ENCODE peak calls at places on chromosomes 3 and 15, in six cellular contexts. V is upper lobe of left lung, E is HepG2, J is HCT116, X is K562, L is GM12878. Q is an unnamed sample.

GRCh38 chr3:157948605-157949383 is 157.4 kb downstream of the SHOX2 start:
- ATAC-seq in V (no peak), E (no peak), J (no peak), X (no peak), L (no peak), Q (no peak)

GRCh38 chr3:155334897-155335883 is 41.7 kb upstream of the STRIT1 start:
- ATAC-seq in V (no peak), E (no peak), J (no peak), X (peak; percentile 92), L (peak; percentile 90), Q (no peak)

GRCh38 chr3:55434789-55435188 is 52.3 kb downstream of the WNT5A start:
- ATAC-seq in V (no peak), E (no peak), J (no peak), X (no peak), L (peak; percentile 89), Q (no peak)

GRCh38 chr3:52845157-52845556 is 10.3 kb upstream of the MUSTN1 start:
- ATAC-seq in V (peak; percentile 51), E (peak; percentile 85), J (no peak), X (no peak), L (no peak), Q (peak; percentile 75)

GRCh38 chr3:193598202-193598601 is 5.2 kb downstream of the OPA1 start:
- ATAC-seq in V (no peak), E (no peak), J (no peak), X (peak; percentile 7), L (no peak), Q (no peak)

GRCh38 chr3:19937459-19938362 is 3.7 kb upstream of the EFHB start:
- ATAC-seq in V (no peak), E (peak; percentile 60), J (peak; percentile 47), X (peak; percentile 71), L (peak; percentile 40), Q (no peak)

GRCh38 chr15:40430271-40430805 is 10.4 kb upstream of the BAHD1 start:
- ATAC-seq in V (peak; percentile 63), E (no peak), J (peak; percentile 99), X (peak; percentile 88), L (no peak), Q (peak; percentile 31)

GRCh38 chr3:141330718-141331369 is 37.5 kb upstream of the ZBTB38 start:
- ATAC-seq in V (no peak), E (no peak), J (no peak), X (no peak), L (no peak), Q (no peak)

GRCh38 chr3:156732715-156733114 is 58.3 kb downstream of the TIPARP start:
- ATAC-seq in V (no peak), E (no peak), J (no peak), X (no peak), L (no peak), Q (no peak)

GRCh38 chr15:63420333-63420741 is 38.7 kb upstream of the CA12 start:
- ATAC-seq in V (no peak), E (peak; percentile 75), J (peak; percentile 67), X (peak; percentile 99), L (peak; percentile 44), Q (no peak)

GRCh38 chr3:16013563-16013962 is 160.9 kb upstream of the GALNT15 start:
- ATAC-seq in V (no peak), E (no peak), J (no peak), X (no peak), L (no peak), Q (no peak)

GRCh38 chr15:101046826-101047225 is 127.7 kb downstream of the LRRK1 start:
- ATAC-seq in V (no peak), E (no peak), J (no peak), X (no peak), L (peak; percentile 36), Q (no peak)

GRCh38 chr3:9157651-9158383 is 91.6 kb downstream of the SRGAP3 start:
- ATAC-seq in V (no peak), E (no peak), J (no peak), X (no peak), L (no peak), Q (no peak)

GRCh38 chr3:54120657-54121403 is 1.5 kb upstream of the CACNA2D3 start:
- ATAC-seq in V (peak; percentile 44), E (no peak), J (no peak), X (no peak), L (peak; percentile 25), Q (peak; percentile 26)

GRCh38 chr15:60575995-60576394 is 97.1 kb upstream of the ICE2 start:
- ATAC-seq in V (peak; percentile 43), E (peak; percentile 90), J (no peak), X (no peak), L (no peak), Q (peak; percentile 61)

GRCh38 chr3:147008458-147008857 is 397.9 kb downstream of the ZIC4 start:
- ATAC-seq in V (no peak), E (no peak), J (no peak), X (no peak), L (no peak), Q (no peak)

GRCh38 chr3:124787490-124788195 is 57.4 kb downstream of the UMPS start:
- ATAC-seq in V (no peak), E (no peak), J (no peak), X (no peak), L (no peak), Q (no peak)

GRCh38 chr15:85778107-85778776 is 16.5 kb downstream of the KLHL25 start:
- ATAC-seq in V (peak; percentile 21), E (no peak), J (no peak), X (no peak), L (no peak), Q (peak; percentile 44)

GRCh38 chr3:10292505-10293419 is at the start of gene GHRL:
- ATAC-seq in V (peak; percentile 48), E (peak; percentile 62), J (no peak), X (peak; percentile 76), L (peak; percentile 90), Q (no peak)

GRCh38 chr3:57151021-57151449 is 14.1 kb downstream of the IL17RD start:
- ATAC-seq in V (peak; percentile 16), E (no peak), J (no peak), X (no peak), L (no peak), Q (no peak)

GRCh38 chr3:175103298-175103697 is 244.2 kb downstream of the NAALADL2 start:
- ATAC-seq in V (no peak), E (no peak), J (no peak), X (no peak), L (no peak), Q (no peak)

GRCh38 chr3:190528721-190529120 is 14.8 kb downstream of the IL1RAP start:
- ATAC-seq in V (no peak), E (no peak), J (no peak), X (no peak), L (no peak), Q (no peak)

GRCh38 chr15:70132148-70132547 is 34.4 kb upstream of the TLE3 start:
- ATAC-seq in V (peak; percentile 87), E (no peak), J (no peak), X (no peak), L (no peak), Q (peak; percentile 65)

GRCh38 chr15:22259881-22260421 is 179.6 kb downstream of the OR4M2 start:
- ATAC-seq in V (no peak), E (no peak), J (no peak), X (no peak), L (no peak), Q (no peak)

GRCh38 chr3:150023239-150023636 is 52.5 kb upstream of the PFN2 start:
- ATAC-seq in V (no peak), E (no peak), J (no peak), X (no peak), L (no peak), Q (no peak)

GRCh38 chr3:17840651-17841050 is 98.2 kb upstream of the TBC1D5 start:
- ATAC-seq in V (no peak), E (peak; percentile 14), J (peak; percentile 8), X (peak; percentile 10), L (peak; percentile 19), Q (no peak)

GRCh38 chr3:140942221-140943104 is 827 bp downstream of the SLC25A36 start:
- ATAC-seq in V (peak; percentile 83), E (peak; percentile 60), J (peak; percentile 56), X (peak; percentile 82), L (peak; percentile 81), Q (peak; percentile 31)

GRCh38 chr15:31158858-31159569 is 57.5 kb upstream of the TRPM1 start:
- ATAC-seq in V (no peak), E (no peak), J (no peak), X (no peak), L (no peak), Q (no peak)

GRCh38 chr15:83483612-83484011 is 36.5 kb downstream of the SH3GL3 start:
- ATAC-seq in V (no peak), E (no peak), J (no peak), X (no peak), L (no peak), Q (no peak)

GRCh38 chr15:41774873-41775417 is 661 bp downstream of the MAPKBP1 start:
- ATAC-seq in V (peak; percentile 51), E (peak; percentile 43), J (peak; percentile 26), X (no peak), L (peak; percentile 1), Q (no peak)

GRCh38 chr15:55824857-55825613 is 82.1 kb upstream of the PRTG start:
- ATAC-seq in V (no peak), E (no peak), J (no peak), X (no peak), L (no peak), Q (no peak)

GRCh38 chr3:34387831-34388564 is 589.6 kb downstream of the PDCD6IP start:
- ATAC-seq in V (no peak), E (peak; percentile 45), J (no peak), X (no peak), L (no peak), Q (peak; percentile 19)
- TF ChIP-seq CTCF in V (no peak), E (no peak), J (no peak), X (no peak), L (no peak), Q (peak; percentile 30)

GRCh38 chr15:74857082-74857655 is 14.2 kb upstream of the ULK3 start:
- ATAC-seq in V (no peak), E (peak; percentile 69), J (peak; percentile 68), X (peak; percentile 70), L (peak; percentile 91), Q (no peak)
- TF ChIP-seq POLR2AphosphoS5 in V (no peak), E (no peak), J (no peak), X (no peak), L (no peak), Q (no peak)

GRCh38 chr3:71582612-71583568 is 638 bp downstream of the FOXP1 start:
- ATAC-seq in V (peak; percentile 53), E (peak; percentile 57), J (peak; percentile 37), X (peak; percentile 74), L (peak; percentile 38), Q (peak; percentile 39)

GRCh38 chr3:71585891-71586809 is 2.6 kb upstream of the FOXP1 start:
- ATAC-seq in V (no peak), E (no peak), J (no peak), X (no peak), L (no peak), Q (no peak)

GRCh38 chr3:71583569-71584215 is at the start of gene FOXP1:
- ATAC-seq in V (peak; percentile 83), E (peak; percentile 53), J (peak; percentile 87), X (peak; percentile 68), L (peak; percentile 67), Q (peak; percentile 62)

GRCh38 chr3:71585126-71585525 is 1.6 kb upstream of the FOXP1 start:
- ATAC-seq in V (no peak), E (no peak), J (no peak), X (peak; percentile 58), L (no peak), Q (no peak)

GRCh38 chr3:71584216-71585061 is 911 bp upstream of the FOXP1 start:
- ATAC-seq in V (peak; percentile 49), E (peak; percentile 32), J (peak; percentile 23), X (peak; percentile 29), L (peak; percentile 42), Q (peak; percentile 45)
- TF ChIP-seq POLR2A in V (no peak), E (peak; percentile 54), J (no peak), X (peak; percentile 65), L (no peak), Q (peak; percentile 34)

GRCh38 chr3:176430244-176430893 is 766.9 kb downstream of the TBL1XR1 start:
- ATAC-seq in V (peak; percentile 60), E (no peak), J (peak; percentile 71), X (no peak), L (peak; percentile 48), Q (no peak)
- TF ChIP-seq CTCF in V (no peak), E (peak; percentile 44), J (peak; percentile 63), X (peak; percentile 37), L (peak; percentile 29), Q (no peak)

Q was measured in gastroesophageal sphincter.